ENCODE peak calls at places on chromosomes 16 and 17, in five cellular contexts. R, L, P, V and G are unnamed samples.

GRCh38 chr17:79600071-79600470 is 10.8 kb downstream of the RBFOX3 start:
- DNase-seq in V (no peak), P (no peak), L (no peak), R (no peak), G (no peak)

GRCh38 chr16:19084139-19084538 is 16.7 kb downstream of the COQ7 start:
- DNase-seq in L (no peak), P (no peak), R (no peak), V (no peak), G (no peak)

GRCh38 chr16:83705856-83706255 is 101.9 kb upstream of the HSBP1 start:
- DNase-seq in V (no peak), L (no peak), P (no peak), R (no peak), G (peak; percentile 97)

GRCh38 chr17:19319771-19320505 is 42.6 kb downstream of the B9D1 start:
- DNase-seq in R (no peak), P (no peak), L (no peak), V (no peak), G (no peak)

GRCh38 chr16:86800914-86801313 is 222.6 kb downstream of the FOXL1 start:
- DNase-seq in P (no peak), R (no peak), L (no peak), V (peak; percentile 50), G (no peak)

GRCh38 chr17:43945074-43945824 is 3.0 kb upstream of the PPY start:
- DNase-seq in P (peak; percentile 27), V (no peak), R (no peak), L (no peak), G (no peak)

GRCh38 chr17:27848941-27849340 is 44.2 kb downstream of the LYRM9 start:
- DNase-seq in L (no peak), R (no peak), P (no peak), V (no peak), G (no peak)

GRCh38 chr17:35892091-35892637 is 12.0 kb upstream of the CCL5 start:
- DNase-seq in L (no peak), P (no peak), V (peak; percentile 2), R (no peak), G (no peak)

GRCh38 chr16:67115649-67116048 is 5.9 kb downstream of the PHAF1 start:
- DNase-seq in L (peak; percentile 54), V (no peak), R (no peak), P (no peak), G (peak; percentile 73)

GRCh38 chr17:69375229-69375628 is 39.3 kb upstream of the MAP2K6 start:
- DNase-seq in P (no peak), L (no peak), R (no peak), V (no peak), G (no peak)

GRCh38 chr17:64920026-64920418 is 744 bp upstream of the LRRC37A3 start:
- DNase-seq in P (no peak), R (peak; percentile 33), V (peak; percentile 28), L (no peak), G (no peak)

GRCh38 chr16:47584464-47585225 is 123.5 kb downstream of the PHKB start:
- DNase-seq in P (no peak), V (no peak), L (no peak), R (no peak), G (no peak)

GRCh38 chr17:42754782-42755181 is 6.2 kb upstream of the RAMP2 start:
- DNase-seq in P (no peak), L (peak; percentile 84), V (no peak), R (peak; percentile 83), G (peak; percentile 87)

GRCh38 chr17:1627987-1628855 is at the start of gene SLC43A2:
- DNase-seq in R (peak; percentile 82), V (peak; percentile 95), P (peak; percentile 44), L (peak; percentile 88), G (no peak)

GRCh38 chr17:38353084-38353604 is 1.5 kb downstream of the SOCS7 start:
- DNase-seq in R (no peak), P (no peak), L (no peak), V (no peak), G (no peak)

GRCh38 chr17:75854111-75854748 is 905 bp downstream of the WBP2 start:
- DNase-seq in V (no peak), L (peak; percentile 84), R (no peak), P (no peak), G (peak; percentile 67)

GRCh38 chr17:64491034-64491860 is 5.6 kb downstream of the POLG2 start:
- DNase-seq in V (peak; percentile 56), R (no peak), L (no peak), P (no peak), G (no peak)

GRCh38 chr17:40819528-40820125 is 2.8 kb downstream of the KRT10 start:
- DNase-seq in P (no peak), L (no peak), R (no peak), V (no peak), G (no peak)

GRCh38 chr17:8248751-8249607 is at the start of gene PFAS:
- DNase-seq in R (peak; percentile 97), L (peak; percentile 96), P (peak; percentile 73), V (peak; percentile 97), G (peak; percentile 40)
- TF ChIP-seq CTCF in R (no peak), L (peak; percentile 9), P (no peak), V (no peak), G (no peak)

GRCh38 chr17:266701-267656 is 85.5 kb upstream of the DOC2B start:
- DNase-seq in P (no peak), V (no peak), L (peak; percentile 65), R (peak; percentile 65), G (no peak)
- H3K4me3 ChIP-seq in P (no peak overlapping the region), V (no peak overlapping the region), L (peak overlapping the region; percentile 14), R (peak overlapping the region; percentile 41), G (no peak overlapping the region)

GRCh38 chr16:82344157-82344556 is 174.1 kb upstream of the MPHOSPH6 start:
- DNase-seq in R (no peak), P (no peak), L (no peak), V (peak; percentile 58), G (no peak)
- TF ChIP-seq CTCF in R (peak; percentile 47), P (peak; percentile 25), L (peak; percentile 61), V (peak; percentile 63), G (peak; percentile 41)

GRCh38 chr17:55768946-55769624 is 18.2 kb downstream of the PCTP start:
- DNase-seq in P (no peak), V (no peak), R (no peak), L (no peak), G (no peak)

GRCh38 chr17:55770220-55770870 is 19.5 kb downstream of the PCTP start:
- DNase-seq in V (peak; percentile 76), P (peak; percentile 45), L (no peak), R (no peak), G (peak; percentile 26)

GRCh38 chr17:55773671-55774070 is 22.8 kb downstream of the PCTP start:
- DNase-seq in V (no peak), P (no peak), R (no peak), L (no peak), G (no peak)

GRCh38 chr17:55772086-55772485 is 21.2 kb downstream of the PCTP start:
- DNase-seq in L (no peak), R (no peak), P (no peak), V (no peak), G (no peak)

DNA sequence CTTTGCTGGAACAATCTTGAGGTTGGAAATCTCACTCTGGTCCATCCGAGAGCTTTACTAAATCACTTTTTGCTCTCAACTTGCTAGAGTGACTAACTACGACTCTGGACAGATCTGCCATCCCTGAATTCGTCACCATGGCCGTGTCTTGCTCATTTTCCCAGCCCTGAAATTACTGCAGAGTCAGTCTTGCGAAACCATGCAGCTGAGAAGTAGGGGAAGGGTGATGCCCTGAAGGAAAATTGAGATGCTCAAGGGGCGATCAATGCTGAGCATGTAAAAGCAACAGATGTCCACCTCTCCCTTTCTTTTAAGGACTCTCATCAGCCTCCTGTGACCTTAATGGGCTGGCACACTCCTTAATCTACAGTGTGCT is 18.8 kb downstream of the PCTP start:
- DNase-seq in R (peak; percentile 45), P (no peak), L (no peak), V (no peak), G (peak; percentile 52)
- H3K4me3 ChIP-seq in R (no peak overlapping the region), P (no peak overlapping the region), L (no peak overlapping the region), V (no peak overlapping the region), G (no peak overlapping the region)

GRCh38 chr16:1493746-1494094 is 560 bp downstream of the TELO2 start:
- DNase-seq in R (no peak), L (no peak), V (peak; percentile 43), P (no peak), G (no peak)

GRCh38 chr16:1495281-1496262 is 2.4 kb downstream of the TELO2 start:
- DNase-seq in L (no peak), P (no peak), R (no peak), V (no peak), G (no peak)

GRCh38 chr16:1492923-1493745 is at the start of gene TELO2:
- DNase-seq in L (peak; percentile 85), P (peak; percentile 33), V (peak; percentile 82), R (peak; percentile 85), G (no peak)

GRCh38 chr16:1494711-1495110 is 1.6 kb downstream of the TELO2 start:
- DNase-seq in R (peak; percentile 51), L (no peak), P (no peak), V (no peak), G (no peak)

DNA sequence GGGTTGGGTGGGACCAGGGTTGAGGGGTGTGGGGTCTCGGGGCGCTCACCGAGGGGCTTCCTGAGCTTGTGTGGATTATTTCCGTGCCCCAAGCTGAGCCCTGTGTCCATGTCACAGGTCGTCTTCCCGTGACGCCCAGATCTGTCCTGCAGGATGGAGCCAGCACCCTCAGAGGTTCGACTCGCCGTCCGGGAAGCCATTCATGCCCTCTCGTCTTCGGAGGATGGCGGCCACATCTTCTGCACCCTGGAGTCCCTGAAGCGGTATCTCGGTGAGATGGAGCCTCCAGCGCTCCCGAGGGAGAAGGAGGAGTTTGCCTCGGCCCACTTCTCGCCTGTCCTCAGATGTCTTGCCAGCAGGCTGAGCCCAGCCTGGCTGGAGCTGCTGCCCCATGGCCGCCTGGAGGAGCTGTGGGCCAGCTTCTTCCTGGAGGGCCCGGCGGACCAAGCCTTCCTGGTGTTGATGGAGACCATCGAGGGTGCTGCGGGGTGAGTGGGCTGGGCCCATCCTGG is 1.0 kb downstream of the TELO2 start:
- DNase-seq in R (peak; percentile 75), P (peak; percentile 22), L (peak; percentile 81), V (peak; percentile 56), G (no peak)
- TF ChIP-seq CTCF in R (peak; percentile 65), P (peak; percentile 57), L (peak; percentile 60), V (peak; percentile 25), G (peak; percentile 31)

GRCh38 chr16:56633535-56633934 is 1.1 kb downstream of the MT1M start:
- DNase-seq in L (peak; percentile 66), R (no peak), V (no peak), P (no peak), G (no peak)
- H3K4me3 ChIP-seq in L (peak overlapping the region; percentile 67), R (no peak overlapping the region), V (no peak overlapping the region), P (no peak overlapping the region), G (peak overlapping the region; percentile 60)